ENCODE peak calls at places on chromosomes 3 and 15, in four cellular contexts. G is left cardiac atrium, P is cardiac fibroblast, C is EL. Y is an unnamed sample.

GRCh38 chr3:156729460-156730179 is 55.2 kb downstream of the TIPARP start:
- DNase-seq in G (no peak), P (no peak), C (no peak), Y (no peak)

GRCh38 chr15:90425726-90426346 is 37.8 kb downstream of the IQGAP1 start:
- DNase-seq in G (no peak), P (no peak), C (no peak), Y (no peak)

GRCh38 chr15:45891766-45892165 is 256.9 kb downstream of the SQOR start:
- DNase-seq in G (no peak), P (no peak), C (no peak), Y (no peak)

GRCh38 chr3:56915969-56916586 is 114.3 kb upstream of the ARHGEF3 start:
- DNase-seq in G (peak), P (no peak), C (no peak), Y (no peak)

GRCh38 chr3:52524752-52525661 is 8.7 kb downstream of the NT5DC2 start:
- DNase-seq in G (peak), P (peak), C (no peak), Y (no peak)

GRCh38 chr3:9014189-9014588 is 50.9 kb upstream of the RAD18 start:
- DNase-seq in G (no peak), P (peak), C (no peak), Y (no peak)

GRCh38 chr3:59780209-59780608 is 730.4 kb upstream of the CFAP20DC start:
- DNase-seq in G (no peak), P (no peak), C (no peak), Y (no peak)

GRCh38 chr15:71476823-71477222 is 333.5 kb upstream of the NR2E3 start:
- DNase-seq in G (no peak), P (no peak), C (no peak), Y (no peak)

GRCh38 chr15:52486003-52486996 is 42.4 kb downstream of the MYO5A start:
- DNase-seq in G (no peak), P (peak), C (no peak), Y (peak)

GRCh38 chr15:41919954-41920538 is 26.2 kb upstream of the SPTBN5 start:
- DNase-seq in G (no peak), P (peak), C (peak), Y (peak)

GRCh38 chr3:71208273-71209095 is 375.0 kb downstream of the FOXP1 start:
- DNase-seq in G (no peak), P (peak), C (no peak), Y (no peak)

GRCh38 chr3:196238612-196239190 is 22.4 kb downstream of the SLC51A start:
- DNase-seq in G (no peak), P (peak), C (peak), Y (peak)

GRCh38 chr3:197794115-197794514 is 3.1 kb downstream of the LRCH3 start:
- DNase-seq in G (no peak), P (no peak), C (no peak), Y (no peak)

GRCh38 chr3:49972656-49973055 is 32.7 kb downstream of the RBM6 start:
- DNase-seq in G (no peak), P (no peak), C (no peak), Y (no peak)

GRCh38 chr3:174440350-174440716 is 418.8 kb upstream of the NAALADL2 start:
- DNase-seq in G (peak), P (peak), C (no peak), Y (peak)

GRCh38 chr3:141203866-141204265 is 27.8 kb upstream of the PXYLP1 start:
- DNase-seq in G (no peak), P (no peak), C (no peak), Y (no peak)

GRCh38 chr3:188051801-188052228 is 102.1 kb upstream of the LPP start:
- DNase-seq in G (peak), P (peak), C (no peak), Y (no peak)

GRCh38 chr15:51416129-51416528 is 74.7 kb downstream of the GLDN start:
- DNase-seq in G (no peak), P (no peak), C (no peak), Y (no peak)

GRCh38 chr3:45092132-45093031 is 53.8 kb downstream of the CDCP1 start:
- DNase-seq in G (no peak), P (peak), C (peak), Y (peak)